ENCODE peak calls at places on chromosomes 12 and 14, in eight cellular contexts. F, H, C, R, T, U, W and L are unnamed samples.

GRCh38 chr12:26226629-26227375 is 31.4 kb downstream of the SSPN start:
- DNase-seq in F (no peak), H (no peak), C (no peak), R (no peak), T (peak), U (peak), W (no peak), L (no peak)

GRCh38 chr12:126418357-126418756 is 1353.1 kb downstream of the AACS start:
- DNase-seq in F (no peak), H (no peak), C (no peak), R (no peak), T (no peak), U (no peak), W (no peak), L (no peak)

GRCh38 chr12:53221203-53222076 is 10.6 kb downstream of the RARG start:
- DNase-seq in F (peak), H (no peak), C (peak), R (no peak), T (peak), U (peak), W (no peak), L (peak)

GRCh38 chr12:1847411-1847810 is 27.0 kb downstream of the LRTM2 start:
- DNase-seq in F (no peak), H (no peak), C (no peak), R (no peak), T (no peak), U (no peak), W (no peak), L (no peak)

GRCh38 chr12:52037248-52037861 is 13.9 kb upstream of the NR4A1 start:
- DNase-seq in F (no peak), H (no peak), C (peak), R (no peak), T (no peak), U (no peak), W (no peak), L (no peak)

GRCh38 chr14:23470947-23471346 is 1.4 kb downstream of the NGDN start:
- DNase-seq in F (no peak), H (no peak), C (no peak), R (no peak), T (no peak), U (no peak), W (no peak), L (no peak)

GRCh38 chr12:51549637-51550036 is 41.4 kb upstream of the SCN8A start:
- DNase-seq in F (no peak), H (no peak), C (no peak), R (peak), T (no peak), U (no peak), W (no peak), L (no peak)

GRCh38 chr12:65720136-65720535 is 104.1 kb upstream of the HMGA2 start:
- DNase-seq in F (no peak), H (no peak), C (no peak), R (no peak), T (no peak), U (no peak), W (no peak), L (no peak)

GRCh38 chr12:46177842-46178608 is 90.8 kb downstream of the SLC38A1 start:
- DNase-seq in F (no peak), H (no peak), C (no peak), R (no peak), T (no peak), U (no peak), W (no peak), L (no peak)

GRCh38 chr12:31369712-31370521 is 44.0 kb upstream of the SINHCAF start:
- DNase-seq in F (no peak), H (no peak), C (peak), R (peak), T (no peak), U (no peak), W (no peak), L (no peak)

GRCh38 chr12:52634266-52635056 is 16.1 kb upstream of the KRT73 start:
- DNase-seq in F (peak), H (no peak), C (no peak), R (no peak), T (peak), U (peak), W (no peak), L (no peak)

GRCh38 chr14:21852061-21852664 is 178.5 kb upstream of the OR4E1 start:
- DNase-seq in F (peak), H (no peak), C (no peak), R (no peak), T (peak), U (peak), W (peak), L (peak)

GRCh38 chr12:47079894-47080724 is at the start of gene AMIGO2:
- DNase-seq in F (peak), H (no peak), C (peak), R (no peak), T (no peak), U (no peak), W (no peak), L (no peak)

GRCh38 chr12:93536766-93537515 is 35.5 kb upstream of the SOCS2 start:
- DNase-seq in F (no peak), H (no peak), C (no peak), R (no peak), T (peak), U (no peak), W (no peak), L (no peak)

GRCh38 chr12:124007356-124007755 is 34.3 kb downstream of the ZNF664 start:
- DNase-seq in F (no peak), H (no peak), C (no peak), R (no peak), T (no peak), U (no peak), W (no peak), L (no peak)

GRCh38 chr12:83261998-83262397 is 575.3 kb downstream of the TMTC2 start:
- DNase-seq in F (no peak), H (no peak), C (no peak), R (no peak), T (no peak), U (no peak), W (no peak), L (no peak)

GRCh38 chr12:120055231-120055630 is 61.3 kb downstream of the RAB35 start:
- DNase-seq in F (no peak), H (no peak), C (no peak), R (no peak), T (no peak), U (no peak), W (no peak), L (no peak)

GRCh38 chr12:77087427-77087826 is 22.1 kb upstream of the E2F7 start:
- DNase-seq in F (no peak), H (no peak), C (no peak), R (peak), T (no peak), U (no peak), W (no peak), L (no peak)

GRCh38 chr12:41663487-41664258 is 475.6 kb downstream of the PDZRN4 start:
- DNase-seq in F (no peak), H (no peak), C (no peak), R (peak), T (no peak), U (no peak), W (no peak), L (no peak)

GRCh38 chr14:96051642-96052540 is 12.7 kb downstream of the C14orf132 start:
- DNase-seq in F (no peak), H (no peak), C (no peak), R (no peak), T (no peak), U (no peak), W (no peak), L (peak)

GRCh38 chr14:59570122-59570521 is 6.5 kb downstream of the CCDC175 start:
- DNase-seq in F (no peak), H (no peak), C (no peak), R (no peak), T (no peak), U (no peak), W (peak), L (no peak)

GRCh38 chr14:69573205-69573840 is 1.3 kb downstream of the CCDC177 start:
- DNase-seq in F (no peak), H (no peak), C (no peak), R (no peak), T (no peak), U (no peak), W (no peak), L (no peak)

GRCh38 chr14:22384974-22385526 is 204.0 kb downstream of the DAD1 start:
- DNase-seq in F (no peak), H (no peak), C (no peak), R (no peak), T (no peak), U (no peak), W (no peak), L (no peak)

GRCh38 chr14:24368562-24369252 is 723 bp downstream of the NFATC4 start:
- DNase-seq in F (no peak), H (peak), C (peak), R (peak), T (peak), U (no peak), W (no peak), L (no peak)

GRCh38 chr12:53185582-53186153 is 4.9 kb upstream of the CSAD start:
- DNase-seq in F (no peak), H (no peak), C (no peak), R (no peak), T (no peak), U (no peak), W (no peak), L (no peak)

GRCh38 chr14:89015016-89015415 is 190.6 kb downstream of the TTC8 start:
- DNase-seq in F (no peak), H (no peak), C (no peak), R (no peak), T (no peak), U (no peak), W (no peak), L (no peak)

GRCh38 chr12:13537623-13538022 is 341.1 kb downstream of the EMP1 start:
- DNase-seq in F (no peak), H (no peak), C (no peak), R (no peak), T (no peak), U (no peak), W (no peak), L (no peak)

GRCh38 chr12:131865196-131865875 is 29.1 kb upstream of the ULK1 start:
- DNase-seq in F (no peak), H (no peak), C (no peak), R (no peak), T (no peak), U (no peak), W (no peak), L (no peak)

GRCh38 chr12:94080684-94081009 is 67.7 kb upstream of the PLXNC1 start:
- DNase-seq in F (no peak), H (no peak), C (no peak), R (no peak), T (no peak), U (no peak), W (no peak), L (no peak)

GRCh38 chr12:29066061-29066588 is 83.0 kb upstream of the FAR2 start:
- DNase-seq in F (no peak), H (no peak), C (no peak), R (no peak), T (peak), U (peak), W (peak), L (no peak)

GRCh38 chr12:112029326-112029725 is 16.1 kb downstream of the ERP29 start:
- DNase-seq in F (no peak), H (no peak), C (no peak), R (no peak), T (no peak), U (no peak), W (peak), L (no peak)

GRCh38 chr14:34837801-34838322 is 37.3 kb downstream of the BAZ1A start:
- DNase-seq in F (no peak), H (no peak), C (no peak), R (no peak), T (no peak), U (no peak), W (no peak), L (no peak)

GRCh38 chr12:49511410-49511809 is 27.4 kb upstream of the KCNH3 start:
- DNase-seq in F (no peak), H (no peak), C (no peak), R (no peak), T (no peak), U (no peak), W (no peak), L (no peak)

GRCh38 chr12:19025582-19025981 is 104.0 kb upstream of the PLEKHA5 start:
- DNase-seq in F (no peak), H (no peak), C (no peak), R (no peak), T (no peak), U (no peak), W (no peak), L (no peak)